ENCODE peak calls at places on chromosomes 3 and 15, in six cellular contexts. Z is IMR-90, X is right cardiac atrium, Y is testis, E is adrenal gland, J is cardiac muscle cell. C is an unnamed sample. For H3K9me3, the result is how much of the 10 kb centered on the place peaks cover.

GRCh38 chr3:17740703-17741102 is 1.7 kb downstream of the TBC1D5 start:
- DNase-seq in Z (peak), X (no peak), Y (no peak), E (no peak), J (peak), C (no peak)

GRCh38 chr15:66815322-66815721 is 113.3 kb downstream of the SMAD6 start:
- DNase-seq in Z (peak), X (no peak), Y (no peak), E (no peak), J (peak), C (no peak)

GRCh38 chr3:58044656-58045055 is 36.4 kb downstream of the FLNB start:
- DNase-seq in Z (peak), X (peak), Y (no peak), E (peak), J (peak), C (no peak)

GRCh38 chr3:36219398-36219797 is 160.9 kb upstream of the STAC start:
- DNase-seq in Z (peak), X (no peak), Y (no peak), E (no peak), J (no peak), C (no peak)

GRCh38 chr3:40035177-40035576 is 225.8 kb downstream of the MYRIP start:
- DNase-seq in Z (no peak), X (no peak), Y (no peak), E (no peak), J (no peak), C (no peak)

GRCh38 chr3:22938739-22939138 is 264.4 kb upstream of the UBE2E2 start:
- DNase-seq in Z (no peak), X (no peak), Y (no peak), E (no peak), J (no peak), C (no peak)

GRCh38 chr3:124691599-124691998 is 38.7 kb upstream of the UMPS start:
- DNase-seq in Z (no peak), X (no peak), Y (no peak), E (no peak), J (no peak), C (no peak)

GRCh38 chr3:42247576-42248027 is 18.4 kb downstream of the CCK start:
- DNase-seq in Z (peak), X (peak), Y (peak), E (peak), J (peak), C (peak)

GRCh38 chr3:47016934-47017435 is 37.5 kb downstream of the NBEAL2 start:
- DNase-seq in Z (peak), X (peak), Y (peak), E (no peak), J (peak), C (no peak)

GRCh38 chr3:190983875-190984274 is 121.4 kb upstream of the GMNC start:
- DNase-seq in Z (no peak), X (no peak), Y (no peak), E (no peak), J (no peak), C (no peak)

GRCh38 chr3:50136714-50137405 is 18.3 kb upstream of the SEMA3F start:
- DNase-seq in Z (no peak), X (no peak), Y (no peak), E (no peak), J (no peak), C (no peak)

GRCh38 chr3:49716169-49716568 is 3.3 kb downstream of the AMIGO3 start:
- DNase-seq in Z (no peak), X (peak), Y (no peak), E (no peak), J (no peak), C (no peak)

GRCh38 chr3:59388555-59389280 is 338.9 kb upstream of the CFAP20DC start:
- DNase-seq in Z (no peak), X (no peak), Y (no peak), E (no peak), J (no peak), C (no peak)

GRCh38 chr3:119703900-119704531 is 1.2 kb downstream of the CFAP91 start:
- DNase-seq in Z (no peak), X (no peak), Y (no peak), E (no peak), J (no peak), C (no peak)

GRCh38 chr15:101651753-101652097 is 456 bp downstream of the TM2D3 start:
- DNase-seq in Z (no peak), X (peak), Y (peak), E (no peak), J (no peak), C (no peak)

GRCh38 chr3:57546616-57547015 is 2.5 kb upstream of the DNAH12 start:
- DNase-seq in Z (no peak), X (no peak), Y (no peak), E (no peak), J (no peak), C (no peak)

GRCh38 chr3:31688847-31689246 is 156.1 kb downstream of the STT3B start:
- DNase-seq in Z (no peak), X (no peak), Y (no peak), E (no peak), J (no peak), C (no peak)

GRCh38 chr15:27825023-27825422 is 274.1 kb downstream of the OCA2 start:
- DNase-seq in Z (no peak), X (no peak), Y (no peak), E (no peak), J (no peak), C (no peak)

GRCh38 chr3:194685723-194686413 is at the start of gene FAM43A:
- DNase-seq in Z (peak), X (peak), Y (peak), E (peak), J (peak), C (peak)

GRCh38 chr15:31016446-31016915 is 25.1 kb upstream of the MTMR10 start:
- DNase-seq in Z (peak), X (no peak), Y (no peak), E (no peak), J (peak), C (no peak)

GRCh38 chr3:12756635-12757034 is 2.4 kb downstream of the TMEM40 start:
- DNase-seq in Z (no peak), X (no peak), Y (no peak), E (no peak), J (no peak), C (no peak)

GRCh38 chr15:40746916-40747418 is 8.1 kb downstream of the RMDN3 start:
- DNase-seq in Z (peak), X (no peak), Y (no peak), E (no peak), J (peak), C (no peak)

GRCh38 chr15:43471975-43472374 is 21.0 kb downstream of the TP53BP1 start:
- DNase-seq in Z (no peak), X (no peak), Y (no peak), E (no peak), J (no peak), C (no peak)

GRCh38 chr3:71579934-71580318 is 3.6 kb downstream of the FOXP1 start:
- DNase-seq in Z (peak), X (no peak), Y (no peak), E (no peak), J (peak), C (peak)

GRCh38 chr15:60675763-60676162 is 196.8 kb upstream of the ICE2 start:
- DNase-seq in Z (no peak), X (no peak), Y (no peak), E (no peak), J (no peak), C (no peak)

GRCh38 chr15:89077750-89078149 is 10.5 kb upstream of the ABHD2 start:
- DNase-seq in Z (no peak), X (no peak), Y (no peak), E (no peak), J (no peak), C (no peak)

GRCh38 chr3:52437326-52438103 is 7.4 kb downstream of the SEMA3G start:
- DNase-seq in Z (no peak), X (no peak), Y (no peak), E (no peak), J (no peak), C (no peak)

GRCh38 chr3:157111578-157111977 is 48.4 kb downstream of the CCNL1 start:
- DNase-seq in Z (no peak), X (peak), Y (no peak), E (no peak), J (peak), C (no peak)

GRCh38 chr3:127786358-127787070 is 35.8 kb downstream of the MGLL start:
- DNase-seq in Z (peak), X (peak), Y (peak), E (peak), J (peak), C (no peak)

GRCh38 chr3:13886593-13887129 is 6.8 kb upstream of the WNT7A start:
- DNase-seq in Z (no peak), X (no peak), Y (peak), E (no peak), J (no peak), C (no peak)

GRCh38 chr3:157464283-157464682 is 27.6 kb downstream of the PTX3 start:
- DNase-seq in Z (peak), X (no peak), Y (no peak), E (no peak), J (no peak), C (no peak)

GRCh38 chr3:70861855-70862254 is 549.4 kb upstream of the MDFIC2 start:
- DNase-seq in Z (peak), X (no peak), Y (no peak), E (no peak), J (peak), C (no peak)

GRCh38 chr15:45714501-45715488 is 80.0 kb downstream of the SQOR start:
- DNase-seq in Z (peak), X (peak), Y (peak), E (peak), J (peak), C (peak)

GRCh38 chr3:179309225-179310109 is 13.4 kb upstream of the ZNF639 start:
- DNase-seq in Z (no peak), X (no peak), Y (no peak), E (no peak), J (no peak), C (no peak)

GRCh38 chr15:70817266-70817665 is 36.7 kb downstream of the LARP6 start:
- DNase-seq in Z (no peak), X (no peak), Y (no peak), E (no peak), J (no peak), C (no peak)

GRCh38 chr3:65902304-65902793 is 136.4 kb downstream of the MAGI1 start:
- DNase-seq in Z (no peak), X (no peak), Y (no peak), E (no peak), J (peak), C (peak)

GRCh38 chr3:21752749-21753347 is 1.8 kb upstream of the ZNF385D start:
- DNase-seq in Z (peak), X (no peak), Y (peak), E (no peak), J (peak), C (peak)

GRCh38 chr15:74655424-74655823 is 39.8 kb downstream of the CLK3 start:
- DNase-seq in Z (no peak), X (no peak), Y (no peak), E (no peak), J (no peak), C (no peak)

GRCh38 chr15:70014860-70015490 is 82.7 kb downstream of the TLE3 start:
- DNase-seq in Z (no peak), X (no peak), Y (no peak), E (no peak), J (no peak), C (peak)

GRCh38 chr15:76345880-76346665 is 9.5 kb downstream of the ISL2 start:
- DNase-seq in Z (no peak), X (no peak), Y (no peak), E (no peak), J (no peak), C (no peak)

GRCh38 chr3:217436-217835 is 20.9 kb downstream of the CHL1 start:
- DNase-seq in Z (no peak), X (no peak), Y (no peak), E (no peak), J (no peak), C (no peak)
- H3K9me3 ChIP-seq in Z (under half), X (under half), Y (under half), E (under half), J (under half), C (under half)

DNA sequence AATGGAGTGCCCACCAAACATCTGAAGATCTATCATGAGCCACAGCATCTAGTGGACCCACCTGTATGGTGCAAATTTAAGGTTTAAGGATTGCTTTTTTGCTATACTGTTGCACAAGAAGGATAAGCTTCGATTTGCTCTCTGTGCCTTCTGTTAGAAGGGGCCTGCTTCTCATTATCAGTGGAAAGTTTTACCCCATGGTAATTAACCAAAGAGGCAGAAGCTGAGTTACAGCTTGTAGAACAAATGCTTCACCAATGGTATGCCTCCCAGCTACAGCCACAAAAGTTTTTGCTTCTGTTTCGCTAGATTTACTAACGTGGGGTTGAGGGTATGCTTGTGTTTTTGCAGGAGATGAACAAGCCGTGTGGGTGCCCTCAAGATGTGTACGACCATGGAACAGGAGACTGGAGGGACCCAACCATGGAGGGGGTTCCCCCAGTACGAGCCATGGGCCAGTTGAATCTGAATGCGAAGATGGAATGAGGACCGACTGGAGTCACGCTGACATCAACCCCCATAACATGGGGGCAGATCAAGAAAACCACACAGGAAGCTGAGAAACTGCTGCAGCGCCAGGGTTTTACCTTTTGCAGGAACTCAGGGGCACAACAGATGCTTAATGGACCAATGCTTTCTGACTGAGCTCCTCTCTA is 43.5 kb downstream of the ACAD9 start:
- DNase-seq in Z (no peak), X (no peak), Y (no peak), E (no peak), J (no peak), C (no peak)
- H3K9me3 ChIP-seq in Z (under half), X (under half), Y (under half), E (under half), J (under half), C (half or more)

GRCh38 chr15:98826658-98827057 is 178.3 kb downstream of the IGF1R start:
- DNase-seq in Z (no peak), X (no peak), Y (no peak), E (no peak), J (no peak), C (no peak)

GRCh38 chr15:98823012-98823458 is 174.7 kb downstream of the IGF1R start:
- DNase-seq in Z (peak), X (no peak), Y (no peak), E (no peak), J (peak), C (peak)

GRCh38 chr15:98830034-98830634 is 177.5 kb downstream of the PGPEP1L start:
- DNase-seq in Z (no peak), X (no peak), Y (no peak), E (no peak), J (no peak), C (no peak)

GRCh38 chr15:98824595-98824994 is 176.3 kb downstream of the IGF1R start:
- DNase-seq in Z (no peak), X (no peak), Y (no peak), E (no peak), J (no peak), C (no peak)
- H3K9me3 ChIP-seq in Z (under half), X (under half), Y (under half), E (under half), J (under half), C (under half)

DNA sequence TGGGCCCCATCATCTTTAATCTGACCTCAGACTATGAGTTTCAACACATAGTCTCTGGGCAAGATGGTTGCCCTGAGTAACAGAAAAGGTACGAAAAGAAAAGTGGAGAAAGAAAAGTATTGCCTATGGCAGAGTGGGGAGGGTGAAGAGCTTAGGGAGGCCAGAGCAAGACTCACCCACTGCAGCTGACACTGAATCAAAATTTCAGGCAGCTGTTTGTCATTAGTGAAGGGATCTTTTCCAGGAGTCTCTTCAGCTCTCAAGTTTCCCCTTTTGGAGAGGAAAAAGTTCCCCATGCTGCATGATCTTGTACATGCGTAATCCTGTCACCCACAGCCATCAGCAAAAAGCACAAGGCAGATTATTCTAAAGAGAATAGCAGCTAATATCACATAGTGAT is 616.9 kb upstream of the GBE1 start:
- DNase-seq in Z (no peak), X (no peak), Y (no peak), E (no peak), J (no peak), C (no peak)
- H3K9me3 ChIP-seq in Z (under half), X (under half), Y (under half), E (under half), J (under half), C (under half)

DNA sequence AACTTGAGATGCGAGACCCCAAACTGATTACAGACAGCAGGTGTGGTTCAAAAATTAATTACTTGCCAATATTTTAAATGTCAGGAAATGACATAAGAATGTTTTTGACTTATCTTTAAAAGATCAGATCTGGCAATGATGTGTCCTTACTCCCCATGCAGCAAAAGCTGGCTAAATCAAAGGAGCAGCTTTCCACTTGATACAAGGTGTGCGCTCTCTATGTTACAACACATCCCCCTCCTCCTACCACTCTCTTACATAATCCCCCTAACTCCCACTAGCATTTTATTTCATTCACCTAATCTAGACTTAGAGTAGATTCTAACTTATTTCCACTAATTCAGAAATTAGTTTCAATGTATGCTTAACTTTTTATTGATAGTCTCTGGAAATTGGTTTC is 609.0 kb downstream of the GRM7 start:
- DNase-seq in Z (no peak), X (no peak), Y (no peak), E (no peak), J (no peak), C (no peak)
- H3K9me3 ChIP-seq in Z (under half), X (under half), Y (under half), E (under half), J (under half), C (under half)

GRCh38 chr3:197722734-197723133 is 14.0 kb downstream of the RUBCN start:
- DNase-seq in Z (no peak), X (no peak), Y (no peak), E (no peak), J (no peak), C (no peak)
- H3K9me3 ChIP-seq in Z (under half), X (under half), Y (under half), E (under half), J (under half), C (under half)

DNA sequence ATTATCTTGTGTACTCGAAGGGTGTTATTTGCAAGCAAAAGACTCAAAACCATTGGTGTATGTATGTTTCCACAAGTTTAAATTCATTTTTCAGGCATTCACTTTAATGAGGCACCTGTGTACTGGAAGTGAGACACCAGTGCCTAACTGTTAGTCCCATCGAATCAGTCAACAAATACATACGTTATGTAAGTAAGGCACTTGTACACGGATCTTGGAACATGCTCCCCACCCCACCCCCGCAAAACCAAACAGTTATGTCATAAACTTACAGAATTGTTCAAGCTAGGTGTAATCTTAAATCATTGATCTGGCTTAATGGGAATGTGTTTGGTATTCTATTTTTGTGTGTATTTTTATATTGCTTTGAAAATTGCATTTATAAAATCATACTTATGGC is 17.1 kb downstream of the LRRC28 start:
- DNase-seq in Z (no peak), X (no peak), Y (no peak), E (no peak), J (no peak), C (no peak)
- H3K9me3 ChIP-seq in Z (under half), X (under half), Y (under half), E (under half), J (under half), C (under half)